ENCODE peak calls at places on chromosomes 4 and X, in six cellular contexts. K is mucosa of descending colon, I is body of pancreas, G is stomach, S is ovary, Y is neuronal stem cell. P is an unnamed sample.
A peak's percentile ranks its signal among the peaks of the same experiment; 100 is the strongest.

GRCh38 chr4:62414563-62414962 is 1214.4 kb downstream of the ADGRL3 start:
- DNase-seq in G (no peak), Y (no peak), S (no peak), K (no peak), I (no peak), P (no peak)

GRCh38 chr4:83490876-83491450 is 6.1 kb upstream of the ABRAXAS1 start:
- DNase-seq in S (no peak), Y (no peak), K (no peak), G (no peak), I (no peak), P (no peak)

GRCh38 chr4:169167958-169168357 is 102.8 kb downstream of the SH3RF1 start:
- DNase-seq in G (no peak), I (no peak), Y (no peak), K (no peak), S (no peak), P (no peak)

GRCh38 chr4:144948421-144948820 is 149.6 kb downstream of the ANAPC10 start:
- DNase-seq in G (no peak), Y (peak; percentile 23), K (no peak), I (no peak), S (no peak), P (no peak)

GRCh38 chr4:133775881-133776280 is 425.7 kb downstream of the PABPC4L start:
- DNase-seq in S (no peak), G (no peak), K (no peak), I (no peak), Y (no peak), P (no peak)

GRCh38 chr4:123398803-123399637 is 2.4 kb downstream of the SPRY1 start:
- DNase-seq in G (peak; percentile 60), Y (peak; percentile 48), I (peak; percentile 60), K (peak; percentile 78), S (peak; percentile 74), P (peak; percentile 82)

GRCh38 chrX:102154900-102155805 is 624 bp downstream of the BEX5 start:
- DNase-seq in I (peak; percentile 27), G (peak; percentile 25), K (peak; percentile 48), S (peak; percentile 43), Y (peak; percentile 24), P (peak; percentile 16)

GRCh38 chr4:8117278-8117682 is 41.3 kb downstream of the ABLIM2 start:
- DNase-seq in S (peak; percentile 58), Y (no peak), G (peak; percentile 41), K (peak; percentile 83), I (peak; percentile 73), P (peak; percentile 75)

GRCh38 chrX:15404712-15405111 is 20.5 kb upstream of the VEGFD start:
- DNase-seq in K (no peak), S (peak; percentile 44), G (no peak), Y (no peak), I (no peak), P (peak; percentile 40)

GRCh38 chrX:69287025-69287540 is 121.8 kb upstream of the PJA1 start:
- DNase-seq in I (no peak), S (no peak), G (no peak), Y (no peak), K (no peak), P (no peak)

GRCh38 chrX:23332888-23333821 is 1.5 kb upstream of the PTCHD1 start:
- DNase-seq in Y (no peak), K (no peak), S (no peak), I (no peak), G (no peak), P (no peak)

GRCh38 chr4:20019310-20020015 is 232.2 kb upstream of the SLIT2 start:
- DNase-seq in K (no peak), G (no peak), I (no peak), Y (no peak), S (no peak), P (no peak)

GRCh38 chr4:20017439-20017838 is 234.3 kb upstream of the SLIT2 start:
- DNase-seq in Y (no peak), G (no peak), I (no peak), K (no peak), S (no peak), P (no peak)

GRCh38 chr4:20017035-20017434 is 234.7 kb upstream of the SLIT2 start:
- DNase-seq in Y (no peak), G (no peak), K (no peak), S (no peak), I (no peak), P (no peak)

GRCh38 chr4:20020049-20020448 is 231.7 kb upstream of the SLIT2 start:
- DNase-seq in I (no peak), K (no peak), S (no peak), Y (no peak), G (no peak), P (no peak)

DNA sequence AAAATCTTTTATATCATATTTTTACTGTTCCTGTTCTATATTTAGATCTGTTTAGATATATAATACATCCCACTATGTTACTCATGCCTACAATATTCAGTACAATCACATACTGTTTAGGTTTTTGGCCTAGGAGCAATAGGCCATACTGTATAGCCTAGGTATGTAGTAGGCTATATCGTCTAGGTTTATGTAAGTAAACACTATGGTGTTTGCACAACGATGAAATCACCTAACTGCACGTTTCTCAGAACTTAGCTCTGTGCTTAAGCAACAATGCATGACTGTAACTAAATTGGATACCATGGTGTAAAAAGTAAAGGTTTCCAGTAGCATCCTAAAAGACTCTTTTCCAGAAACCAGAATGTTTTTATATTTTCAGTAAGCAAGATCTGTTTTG is 235.9 kb upstream of the SLIT2 start:
- DNase-seq in G (no peak), Y (no peak), K (no peak), I (no peak), S (no peak), P (no peak)
- H3K9me3 ChIP-seq in G (no peaks in the 10 kb centered on the region), Y (no peaks in the 10 kb centered on the region), K (no peaks in the 10 kb centered on the region), I (no peaks in the 10 kb centered on the region), S (no peaks in the 10 kb centered on the region), P (no peaks in the 10 kb centered on the region)

DNA sequence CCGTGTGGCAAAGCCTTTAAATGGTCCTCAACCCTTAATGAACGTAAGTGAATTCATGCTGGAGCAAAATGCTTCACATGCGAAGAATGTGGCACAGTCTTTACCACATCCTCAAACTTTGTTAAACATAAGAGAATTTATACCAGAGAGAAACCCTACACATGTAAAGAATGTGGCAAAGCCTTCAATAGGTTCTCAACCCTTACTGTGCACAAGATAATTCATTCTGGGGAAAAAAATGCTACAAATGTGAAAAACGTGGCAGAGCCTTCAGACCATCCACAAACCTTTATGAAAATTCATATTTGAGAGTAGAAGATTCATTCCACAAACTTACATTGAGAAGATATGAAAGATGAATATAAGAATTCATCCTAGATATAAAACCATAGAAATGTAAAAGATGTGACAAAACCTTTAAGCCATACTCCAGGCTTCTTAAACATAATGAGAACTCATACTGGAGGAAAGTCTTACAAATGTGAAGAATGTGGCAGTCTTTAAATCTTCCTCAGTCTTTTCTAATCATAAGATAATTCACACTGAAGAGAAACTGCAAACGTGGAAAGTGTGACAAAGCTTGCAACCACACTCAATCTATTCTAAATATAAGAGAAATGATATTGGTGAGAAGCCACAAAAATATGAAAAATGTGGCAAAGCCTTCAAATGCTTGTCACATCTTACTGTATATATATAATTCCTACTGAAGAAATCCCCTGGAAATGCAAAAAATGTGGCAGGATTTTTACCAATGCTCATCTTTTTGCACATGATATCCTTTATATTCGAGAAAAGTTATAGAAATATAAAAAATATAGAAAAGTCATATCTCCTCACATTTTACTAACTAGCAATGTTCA is 36.9 kb downstream of the ZNF141 start:
- DNase-seq in K (no peak), S (no peak), G (no peak), Y (no peak), I (no peak), P (no peak)
- H3K9me3 ChIP-seq in K (peaks cover 99% of the 10 kb centered on the region), S (peaks cover 43% of the 10 kb centered on the region), G (peaks cover 100% of the 10 kb centered on the region), Y (peaks cover 25% of the 10 kb centered on the region), I (no peaks in the 10 kb centered on the region), P (no peaks in the 10 kb centered on the region)

GRCh38 chr4:19880205-19880604 is 371.5 kb upstream of the SLIT2 start:
- DNase-seq in I (no peak), Y (no peak), G (no peak), K (no peak), S (no peak), P (no peak)
- H3K9me3 ChIP-seq in I (no peaks in the 10 kb centered on the region), Y (no peaks in the 10 kb centered on the region), G (no peaks in the 10 kb centered on the region), K (no peaks in the 10 kb centered on the region), S (no peaks in the 10 kb centered on the region), P (no peaks in the 10 kb centered on the region)

GRCh38 chrX:154365052-154365600 is 9.3 kb downstream of the FLNA start:
- DNase-seq in S (no peak), Y (no peak), G (no peak), I (no peak), K (no peak), P (no peak)
- H3K9me3 ChIP-seq in S (no peaks in the 10 kb centered on the region), Y (no peaks in the 10 kb centered on the region), G (no peaks in the 10 kb centered on the region), I (no peaks in the 10 kb centered on the region), K (no peaks in the 10 kb centered on the region), P (no peaks in the 10 kb centered on the region)

P was measured in testis.